ENCODE peak calls at places on chromosomes 16 and 17, in ten cellular contexts. R, G, A, K, C, D, Y, N, T and J are unnamed samples.

GRCh38 chr16:3836641-3837040 is 43.9 kb downstream of the CREBBP start:
- DNase-seq in A (no peak), G (no peak), D (no peak), K (no peak), T (no peak), R (no peak), C (no peak), N (no peak), Y (no peak), J (no peak)

GRCh38 chr17:22459953-22460350 is 767.6 kb downstream of the KCNJ18 start:
- DNase-seq in Y (no peak), G (no peak), K (no peak), D (no peak), R (no peak), C (no peak), N (no peak), T (no peak), A (no peak), J (no peak)

GRCh38 chr17:49787932-49788442 is 494 bp upstream of the KAT7 start:
- DNase-seq in A (no peak), G (no peak), Y (no peak), C (no peak), D (no peak), T (no peak), K (peak; percentile 25), R (no peak), N (peak; percentile 26), J (no peak)

GRCh38 chr17:73641779-73642580 is 2.3 kb downstream of the SDK2 start:
- DNase-seq in A (peak; percentile 27), T (no peak), N (no peak), D (no peak), G (no peak), C (no peak), Y (no peak), K (no peak), R (no peak), J (no peak)

GRCh38 chr17:35089846-35090193 is 26.3 kb upstream of the RFFL start:
- DNase-seq in R (no peak), D (peak; percentile 32), N (peak; percentile 17), T (no peak), A (peak; percentile 56), K (peak; percentile 47), G (peak; percentile 33), Y (peak; percentile 7), C (no peak), J (peak; percentile 47)

GRCh38 chr17:55264273-55264639 is 504 bp upstream of the HLF start:
- DNase-seq in D (no peak), T (no peak), C (no peak), G (no peak), A (peak; percentile 46), R (no peak), Y (no peak), K (no peak), N (no peak), J (no peak)

GRCh38 chr16:89172901-89173628 is 1.5 kb downstream of the CDH15 start:
- DNase-seq in A (no peak), D (no peak), T (no peak), R (no peak), Y (no peak), K (no peak), G (no peak), C (no peak), N (no peak), J (no peak)

GRCh38 chr16:14641877-14642276 is 9.1 kb downstream of the BFAR start:
- DNase-seq in G (no peak), Y (no peak), N (no peak), A (no peak), K (no peak), T (no peak), D (no peak), C (no peak), R (no peak), J (peak; percentile 11)

GRCh38 chr16:52953215-52953614 is 99.5 kb downstream of the CHD9NB start:
- DNase-seq in D (no peak), K (no peak), Y (no peak), C (no peak), R (peak; percentile 39), T (no peak), G (no peak), N (peak; percentile 61), A (peak; percentile 58), J (no peak)

GRCh38 chr17:20224379-20224778 is 215.2 kb downstream of the SPECC1 start:
- DNase-seq in C (no peak), T (no peak), D (no peak), K (no peak), N (no peak), A (no peak), G (no peak), R (no peak), Y (no peak), J (no peak)

GRCh38 chr17:20226814-20227482 is 217.8 kb downstream of the SPECC1 start:
- DNase-seq in Y (peak; percentile 86), C (no peak), K (peak; percentile 82), N (peak; percentile 81), A (peak; percentile 81), R (peak; percentile 62), G (peak; percentile 84), T (peak; percentile 36), D (peak; percentile 84), J (peak; percentile 87)

GRCh38 chr17:20228410-20228809 is 219.3 kb downstream of the SPECC1 start:
- DNase-seq in G (no peak), Y (no peak), K (no peak), T (no peak), N (no peak), D (no peak), C (no peak), A (no peak), R (no peak), J (no peak)

GRCh38 chr17:20225162-20226115 is 216.3 kb downstream of the SPECC1 start:
- DNase-seq in T (no peak), G (no peak), R (no peak), N (no peak), C (no peak), Y (no peak), A (no peak), K (peak; percentile 30), D (no peak), J (peak; percentile 20)

GRCh38 chr17:20223808-20224328 is 214.7 kb downstream of the SPECC1 start:
- DNase-seq in N (no peak), C (no peak), D (peak; percentile 9), R (no peak), T (no peak), K (peak; percentile 36), Y (no peak), A (no peak), G (no peak), J (no peak)
- TF ChIP-seq CTCF in N (no peak), C (no peak), D (no peak), R (no peak), T (no peak), K (no peak), Y (no peak), A (no peak), G (no peak), J (no peak)

GRCh38 chr17:79400989-79401703 is 209.7 kb downstream of the RBFOX3 start:
- DNase-seq in Y (peak; percentile 74), R (peak; percentile 53), G (peak; percentile 60), D (peak; percentile 57), K (peak; percentile 38), A (peak; percentile 84), N (peak; percentile 72), C (no peak), T (peak; percentile 10), J (peak; percentile 68)
- H3K4me3 ChIP-seq in Y (no peak overlapping the region), R (no peak overlapping the region), G (no peak overlapping the region), D (no peak overlapping the region), K (no peak overlapping the region), A (peak overlapping the region; percentile 32), N (no peak overlapping the region), C (no peak overlapping the region), T (no peak overlapping the region), J (no peak overlapping the region)

GRCh38 chr17:18142417-18142816 is 33.9 kb downstream of the MYO15A start:
- DNase-seq in G (no peak), C (no peak), K (no peak), T (no peak), D (no peak), A (no peak), N (no peak), R (no peak), Y (no peak), J (no peak)

GRCh38 chr17:18141210-18141803 is 32.8 kb downstream of the MYO15A start:
- DNase-seq in R (no peak), A (peak; percentile 58), Y (peak; percentile 75), D (peak; percentile 58), C (no peak), T (peak; percentile 29), N (no peak), K (peak; percentile 36), G (peak; percentile 69), J (peak; percentile 72)

GRCh38 chr17:18144261-18144660 is 35.7 kb downstream of the MYO15A start:
- DNase-seq in C (no peak), D (no peak), G (no peak), N (no peak), A (no peak), R (no peak), T (no peak), Y (no peak), K (no peak), J (no peak)

GRCh38 chr17:18145811-18146210 is 37.3 kb downstream of the MYO15A start:
- DNase-seq in K (no peak), A (no peak), C (no peak), Y (no peak), R (no peak), G (no peak), N (no peak), D (no peak), T (no peak), J (no peak)

DNA sequence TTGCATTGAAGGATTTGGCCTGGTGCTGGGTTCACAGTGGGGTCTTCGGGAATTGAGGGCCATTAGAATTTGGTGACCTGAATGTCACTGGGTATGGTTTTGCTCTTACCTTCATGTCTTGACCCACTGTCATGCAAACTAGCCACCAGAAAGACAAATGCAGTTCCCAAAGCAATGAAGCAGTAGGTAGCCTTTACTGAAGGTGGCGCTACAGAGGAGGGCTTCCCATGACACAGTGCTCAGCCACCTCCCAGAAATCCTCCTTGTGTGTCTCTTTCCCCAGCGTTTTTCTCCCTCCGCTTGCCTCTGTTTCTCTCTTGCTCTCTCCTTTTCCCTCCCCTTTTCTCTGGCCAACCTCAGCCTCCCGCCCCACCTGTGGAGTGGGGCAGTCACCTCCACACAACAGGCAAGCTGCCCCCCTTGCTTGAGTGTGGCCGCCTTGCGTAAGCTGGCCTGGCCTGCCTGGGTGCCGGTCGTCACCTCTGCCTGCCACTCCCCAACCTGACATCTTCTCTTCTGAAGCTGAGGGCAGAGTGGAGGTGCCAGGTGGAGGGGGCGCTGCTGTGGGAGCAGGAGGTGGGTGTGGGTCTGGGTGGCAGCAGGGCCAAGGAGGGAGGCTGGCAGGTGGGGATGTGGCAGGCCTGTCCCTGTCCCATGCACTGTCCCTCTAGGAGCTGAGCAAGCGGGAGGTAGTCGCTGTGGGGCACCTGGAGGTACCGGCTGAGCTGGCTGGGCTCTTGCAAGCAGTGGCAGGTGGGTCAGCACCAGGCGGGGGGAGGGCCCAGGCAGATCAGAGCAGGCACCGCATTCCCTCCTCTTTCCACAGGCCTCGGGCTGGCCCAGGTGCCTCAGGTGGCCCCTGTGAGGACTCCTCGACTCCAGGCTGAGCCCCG is 34.7 kb downstream of the MYO15A start:
- DNase-seq in N (no peak), A (no peak), R (no peak), C (no peak), K (no peak), T (no peak), Y (peak; percentile 41), G (peak; percentile 19), D (no peak), J (peak; percentile 33)
- TF ChIP-seq CTCF in N (no peak), A (no peak), R (no peak), C (peak; percentile 16), K (no peak), T (peak; percentile 49), Y (peak; percentile 47), G (peak; percentile 48), D (peak; percentile 56), J (peak; percentile 56)

GRCh38 chr16:75062135-75062943 is 54.2 kb downstream of the LDHD start:
- DNase-seq in Y (peak; percentile 51), C (no peak), N (no peak), T (no peak), D (no peak), A (no peak), G (peak; percentile 75), K (peak; percentile 56), R (peak; percentile 43), J (no peak)
- H3K4me3 ChIP-seq in Y (no peak overlapping the region), C (no peak overlapping the region), N (no peak overlapping the region), T (no peak overlapping the region), D (no peak overlapping the region), A (no peak overlapping the region), G (no peak overlapping the region), K (no peak overlapping the region), R (no peak overlapping the region), J (no peak overlapping the region)